ENCODE peak calls at places on chromosomes 13 and 19, in four cellular contexts. E is endodermal cell; K is naive thymus-derived CD4-positive, alpha-beta T cell; G is cardiac muscle cell. B is an unnamed sample. For H3K4me1, the result is how much of the 10 kb centered on the place peaks cover.

GRCh38 chr13:30108913-30109237 is 198.5 kb downstream of the KATNAL1 start:
- DNase-seq in E (no peak), K (no peak), G (no peak), B (no peak)

GRCh38 chr13:101309014-101309619 is 107.2 kb downstream of the NALCN start:
- DNase-seq in E (no peak), K (no peak), G (no peak), B (no peak)

GRCh38 chr13:29591310-29591709 is 4.2 kb downstream of the SLC7A1 start:
- DNase-seq in E (no peak), K (no peak), G (no peak), B (no peak)

GRCh38 chr13:104491951-104492350 is 1425.7 kb upstream of the SLC10A2 start:
- DNase-seq in E (no peak), K (no peak), G (no peak), B (no peak)

GRCh38 chr19:46080561-46080960 is 39.8 kb upstream of the IGFL4 start:
- DNase-seq in E (no peak), K (no peak), G (no peak), B (no peak)

GRCh38 chr19:52464798-52465470 is 11.6 kb downstream of the ZNF578 start:
- DNase-seq in E (peak), K (no peak), G (peak), B (no peak)

GRCh38 chr19:58439576-58440554 is at the start of gene ZNF132:
- DNase-seq in E (peak), K (peak), G (no peak), B (peak)

GRCh38 chr19:51548891-51549305 is 17.4 kb upstream of the SIGLEC6 start:
- DNase-seq in E (no peak), K (no peak), G (no peak), B (peak)

GRCh38 chr13:43014162-43014561 is 9.2 kb upstream of the DNAJC15 start:
- DNase-seq in E (no peak), K (no peak), G (no peak), B (no peak)

GRCh38 chr19:575527-576506 is 3.4 kb downstream of the BSG start:
- DNase-seq in E (peak), K (no peak), G (peak), B (peak)

GRCh38 chr19:7478173-7478842 is 10.5 kb downstream of the PEX11G start:
- DNase-seq in E (no peak), K (no peak), G (no peak), B (no peak)

GRCh38 chr13:110832205-110832479 is 82.7 kb downstream of the ANKRD10 start:
- DNase-seq in E (peak), K (no peak), G (no peak), B (no peak)

GRCh38 chr19:19203012-19203856 is at the start of gene NR2C2AP:
- DNase-seq in E (peak), K (peak), G (peak), B (peak)

GRCh38 chr19:40632311-40633036 is 31.3 kb downstream of the LTBP4 start:
- DNase-seq in E (peak), K (no peak), G (no peak), B (no peak)

GRCh38 chr13:66348745-66349720 is 881.1 kb downstream of the PCDH9 start:
- DNase-seq in E (no peak), K (no peak), G (no peak), B (no peak)

GRCh38 chr19:45994989-45995714 is at the start of gene CCDC61:
- DNase-seq in E (peak), K (peak), G (peak), B (peak)

GRCh38 chr19:19591133-19591825 is 27.2 kb downstream of the PBX4 start:
- DNase-seq in E (peak), K (no peak), G (no peak), B (peak)

GRCh38 chr13:22801402-22802003 is 379.3 kb upstream of the SGCG start:
- DNase-seq in E (no peak), K (no peak), G (no peak), B (no peak)

GRCh38 chr19:17469371-17470203 is 737 bp upstream of the SLC27A1 start:
- DNase-seq in E (peak), K (peak), G (peak), B (peak)

GRCh38 chr19:7526093-7526929 is 3.9 kb downstream of the MCOLN1 start:
- DNase-seq in E (no peak), K (no peak), G (no peak), B (no peak)

GRCh38 chr19:6078068-6078467 is 32.2 kb downstream of the RFX2 start:
- DNase-seq in E (no peak), K (no peak), G (no peak), B (no peak)

GRCh38 chr13:32045963-32046785 is 14.6 kb downstream of the FRY start:
- DNase-seq in E (no peak), K (peak), G (no peak), B (no peak)
- H3K4me1 ChIP-seq in E (under half), K (under half), G (under half), B (under half)

DNA sequence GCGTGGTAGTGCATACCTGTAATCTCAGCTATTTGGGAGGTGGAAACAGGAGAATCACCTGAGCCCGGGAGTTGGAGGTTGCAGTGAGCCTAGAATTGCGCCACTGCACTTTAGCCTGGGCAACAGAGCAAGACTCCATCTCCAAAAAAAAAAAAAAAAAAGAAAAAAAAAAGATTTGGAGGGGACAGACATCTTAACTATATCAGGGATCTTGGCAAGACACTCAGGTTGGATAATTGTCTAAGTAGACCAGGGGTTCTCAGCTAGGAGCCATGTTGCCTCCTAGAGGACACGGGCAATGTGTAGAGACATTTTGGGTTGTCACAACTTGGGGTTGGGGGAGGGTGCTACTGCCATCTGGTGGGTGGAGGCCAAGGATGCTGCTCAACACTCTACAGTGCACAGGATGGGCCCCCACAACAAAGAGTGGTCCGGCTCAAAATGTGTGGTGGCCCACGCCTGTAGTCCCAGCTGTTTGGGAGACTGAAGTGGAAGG is 1.9 kb upstream of the ZNF580 start:
- DNase-seq in E (peak), K (peak), G (peak), B (no peak)
- H3K27ac ChIP-seq in E (no peak), K (peak), G (no peak), B (no peak)

DNA sequence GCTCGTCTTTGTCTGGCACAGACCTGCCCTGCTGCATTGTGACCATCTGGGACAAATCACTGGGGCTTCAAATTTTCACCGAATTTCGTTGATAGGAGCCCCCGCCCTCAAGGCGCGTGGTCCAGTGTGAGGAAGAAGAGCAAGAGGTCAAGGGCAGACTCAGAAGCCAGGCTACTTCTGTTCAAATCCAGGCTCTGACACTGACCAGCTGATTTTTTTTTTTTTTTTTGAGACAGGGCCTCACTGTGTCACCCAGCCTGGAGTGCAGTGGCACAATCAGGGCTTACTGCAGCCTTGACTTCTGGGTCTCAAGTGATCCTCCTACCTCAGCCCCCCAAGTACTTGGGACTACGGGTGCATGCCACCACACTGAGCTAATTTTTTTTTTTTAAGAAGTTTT is 7.2 kb downstream of the SYNGR4 start:
- DNase-seq in E (no peak), K (no peak), G (no peak), B (no peak)
- H3K4me1 ChIP-seq in E (under half), K (under half), G (under half), B (under half)

DNA sequence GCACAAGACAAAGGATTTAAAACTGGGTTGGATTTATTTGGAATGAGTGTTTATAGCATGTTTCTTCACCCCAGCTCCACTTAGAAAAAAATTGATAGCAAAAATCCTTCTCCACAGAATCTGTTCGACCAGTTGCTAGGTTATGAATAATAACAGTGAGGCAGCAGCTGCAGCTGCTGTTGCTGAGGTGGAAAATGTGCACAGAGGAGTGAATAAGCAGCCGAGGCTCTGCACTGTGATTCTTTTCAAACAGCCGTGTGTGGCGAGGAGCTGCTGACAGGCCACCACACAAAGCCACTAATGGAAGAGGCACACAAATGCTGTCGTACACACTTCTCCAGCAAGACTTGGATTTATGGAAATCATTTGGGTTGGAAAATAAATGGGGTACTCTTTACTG is 6.4 kb upstream of the RASL11A start:
- DNase-seq in E (no peak), K (no peak), G (peak), B (no peak)
- H3K27ac ChIP-seq in E (peak), K (no peak), G (peak), B (peak)

DNA sequence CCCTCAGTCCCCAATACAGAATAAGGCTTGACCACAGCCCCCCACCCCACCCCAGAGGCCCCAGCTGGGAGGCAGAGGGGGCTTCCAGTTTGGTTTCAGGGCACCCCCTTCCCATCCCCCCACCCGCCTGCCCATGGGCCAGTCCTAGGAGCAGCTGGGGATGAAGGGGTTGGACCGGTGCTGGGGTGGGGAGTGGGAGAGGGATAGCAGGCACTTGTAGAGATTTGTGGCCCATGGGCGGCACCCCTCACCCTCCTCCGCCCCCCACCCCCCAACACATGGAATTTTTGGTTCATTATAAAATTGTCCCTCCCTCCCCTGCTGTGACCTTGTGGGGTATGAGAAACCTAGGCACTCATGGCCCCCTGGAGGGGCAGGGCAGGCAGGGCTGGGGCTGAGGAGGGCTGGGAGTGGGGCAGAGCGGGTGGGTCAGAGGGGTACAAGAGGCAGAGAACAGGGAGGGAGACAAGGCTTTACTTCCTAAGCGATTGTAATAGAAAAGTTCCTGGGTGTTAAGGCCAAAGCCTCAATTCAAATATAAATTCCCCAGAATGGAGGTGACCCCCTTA is 5.3 kb upstream of the GSK3A start:
- DNase-seq in E (no peak), K (no peak), G (no peak), B (no peak)
- H3K4me1 ChIP-seq in E (under half), K (under half), G (under half), B (half or more)

B was measured in right atrium auricular region.